ENCODE peak calls at places on chromosomes 4 and X, in eight cellular contexts. V is globus pallidus, X is AG04450, H is HCT116, Y is DND-41, S is ELR, U is T-helper 17 cell, F is NCI-H1092. A is an unnamed sample.

GRCh38 chr4:76943129-76943620 is 6.4 kb upstream of the SEPTIN11 start:
- DNase-seq in X (no peak), V (no peak), S (peak), Y (no peak), H (no peak), F (no peak), U (no peak), A (peak)

GRCh38 chr4:121112530-121112929 is 40.2 kb upstream of the NDNF start:
- DNase-seq in U (no peak), H (no peak), Y (no peak), V (no peak), S (peak), X (no peak), F (no peak), A (no peak)

GRCh38 chrX:77446029-77446585 is 1.1 kb upstream of the FGF16 start:
- DNase-seq in Y (no peak), V (peak), U (no peak), S (peak), F (peak), X (no peak), H (no peak), A (no peak)

GRCh38 chr4:134089885-134090284 is 111.7 kb downstream of the PABPC4L start:
- DNase-seq in H (no peak), U (no peak), F (no peak), V (no peak), S (peak), X (no peak), Y (no peak), A (peak)

GRCh38 chr4:33411182-33411581 is 2691.0 kb downstream of the PCDH7 start:
- DNase-seq in X (no peak), U (no peak), H (peak), Y (no peak), V (no peak), F (no peak), S (peak), A (peak)

GRCh38 chr4:94642561-94642866 is 115.2 kb upstream of the BMPR1B start:
- DNase-seq in X (no peak), S (no peak), V (no peak), H (peak), Y (no peak), F (no peak), U (no peak), A (peak)

GRCh38 chr4:56197387-56197786 is 189.9 kb downstream of the AASDH start:
- DNase-seq in V (no peak), F (no peak), Y (no peak), X (no peak), S (no peak), U (no peak), H (no peak), A (peak)

GRCh38 chr4:16123356-16124084 is 39.7 kb upstream of the PROM1 start:
- DNase-seq in H (no peak), V (no peak), X (no peak), F (peak), U (no peak), S (no peak), Y (no peak), A (no peak)

GRCh38 chr4:133147365-133147821 is 1.7 kb upstream of the PCDH10 start:
- DNase-seq in U (no peak), F (no peak), H (no peak), X (no peak), S (peak), Y (no peak), V (no peak), A (no peak)

GRCh38 chr4:182212211-182212761 is 30.9 kb upstream of the TENM3 start:
- DNase-seq in V (no peak), F (peak), X (no peak), H (no peak), S (no peak), Y (no peak), U (no peak), A (peak)

GRCh38 chr4:80239480-80239879 is 27.0 kb upstream of the FGF5 start:
- DNase-seq in U (no peak), H (no peak), V (no peak), X (no peak), S (peak), Y (no peak), F (no peak), A (peak)

GRCh38 chr4:147076179-147076578 is 130.5 kb upstream of the TTC29 start:
- DNase-seq in H (no peak), U (no peak), Y (no peak), V (no peak), S (no peak), X (no peak), F (no peak), A (no peak)

GRCh38 chr4:101211146-101211553 is 136.2 kb downstream of the PPP3CA start:
- DNase-seq in Y (no peak), X (no peak), U (no peak), V (no peak), F (no peak), S (peak), H (no peak), A (peak)

GRCh38 chr4:90027565-90027964 is 99.6 kb upstream of the CCSER1 start:
- DNase-seq in U (no peak), Y (no peak), S (no peak), X (no peak), F (no peak), V (no peak), H (no peak), A (no peak)

GRCh38 chr4:155419266-155419665 is 42.5 kb upstream of the MAP9 start:
- DNase-seq in Y (no peak), X (peak), S (peak), U (no peak), F (no peak), V (no peak), H (no peak), A (no peak)

GRCh38 chrX:72124540-72125201 is 7.0 kb downstream of the RTL5 start:
- DNase-seq in S (no peak), V (no peak), X (no peak), U (no peak), F (no peak), Y (no peak), H (no peak), A (no peak)

A was measured in astrocyte.